ENCODE peak calls at places on chromosomes 12 and 14, in nine cellular contexts. D is prostate gland, E is GM23338, F is foreskin fibroblast, Z is transverse colon, I is sigmoid colon, Y is gastrocnemius medialis, O is H9, R is progenitor cell of endocrine pancreas. W is an unnamed sample.

GRCh38 chr12:97756066-97756701 is 293.6 kb downstream of the RMST start:
- DNase-seq in Y (no peak), R (no peak), O (no peak), I (no peak), E (no peak), D (no peak), Z (no peak), F (no peak), W (no peak)

GRCh38 chr14:56216631-56217379 is 98.6 kb downstream of the PELI2 start:
- DNase-seq in R (no peak), Y (peak), E (no peak), F (peak), O (no peak), I (no peak), Z (peak), D (no peak), W (no peak)

GRCh38 chr12:95646781-95647184 is 95.5 kb upstream of the USP44 start:
- DNase-seq in Z (no peak), O (no peak), D (no peak), Y (no peak), E (peak), R (no peak), I (no peak), F (peak), W (peak)

GRCh38 chr12:88805286-88805685 is 225.0 kb upstream of the KITLG start:
- DNase-seq in R (no peak), Y (no peak), I (no peak), Z (no peak), O (no peak), D (no peak), F (peak), E (no peak), W (no peak)

GRCh38 chr12:2282321-2282720 is 229.5 kb downstream of the CACNA1C start:
- DNase-seq in Z (no peak), O (peak), F (no peak), Y (no peak), R (no peak), I (no peak), D (no peak), E (peak), W (no peak)

GRCh38 chr12:32043928-32044549 is 62.6 kb upstream of the BICD1 start:
- DNase-seq in D (no peak), O (peak), E (peak), R (no peak), Y (no peak), F (no peak), Z (no peak), I (no peak), W (no peak)

GRCh38 chr12:69368171-69368570 is 8.6 kb downstream of the YEATS4 start:
- DNase-seq in E (no peak), Y (no peak), R (no peak), O (no peak), D (no peak), Z (no peak), I (no peak), F (no peak), W (no peak)

GRCh38 chr12:110247340-110248095 is 33.5 kb upstream of the ATP2A2 start:
- DNase-seq in I (no peak), Y (peak), E (no peak), O (no peak), Z (peak), R (no peak), D (peak), F (no peak), W (no peak)

GRCh38 chr12:117857632-117858274 is 111.0 kb downstream of the KSR2 start:
- DNase-seq in E (peak), Y (no peak), F (peak), D (no peak), I (no peak), R (peak), O (peak), Z (peak), W (peak)

GRCh38 chr12:84561362-84561761 is 351.2 kb downstream of the SLC6A15 start:
- DNase-seq in O (no peak), F (peak), Z (no peak), E (no peak), Y (no peak), I (no peak), R (no peak), D (no peak), W (no peak)

GRCh38 chr12:42483534-42483857 is 106.0 kb downstream of the PRICKLE1 start:
- DNase-seq in Z (peak), I (peak), R (peak), O (no peak), E (no peak), Y (no peak), F (peak), D (peak), W (no peak)

GRCh38 chr12:46267618-46268348 is 1.1 kb downstream of the SLC38A1 start:
- DNase-seq in O (no peak), F (peak), Y (no peak), Z (no peak), D (peak), E (no peak), I (no peak), R (no peak), W (peak)

GRCh38 chr14:71588028-71588427 is 344.2 kb upstream of the RGS6 start:
- DNase-seq in E (no peak), D (no peak), Y (no peak), O (no peak), I (no peak), Z (no peak), F (peak), R (no peak), W (peak)

GRCh38 chr14:43141636-43142191 is 1365.4 kb downstream of the FSCB start:
- DNase-seq in I (no peak), O (peak), Z (no peak), D (no peak), R (no peak), F (no peak), Y (no peak), E (no peak), W (no peak)

GRCh38 chr12:127052491-127053232 is 1214.3 kb upstream of the TMEM132C start:
- DNase-seq in Y (no peak), I (no peak), E (no peak), R (no peak), O (no peak), F (peak), D (no peak), Z (no peak), W (peak)

GRCh38 chr12:22923768-22924167 is 298.8 kb downstream of the ETNK1 start:
- DNase-seq in I (no peak), Z (no peak), R (no peak), Y (no peak), D (no peak), O (no peak), E (no peak), F (no peak), W (no peak)

GRCh38 chr12:42786400-42786799 is 196.9 kb upstream of the PRICKLE1 start:
- DNase-seq in E (no peak), D (no peak), I (no peak), O (no peak), R (no peak), Y (no peak), F (peak), Z (no peak), W (no peak)

GRCh38 chr12:10722502-10722904 is 620 bp downstream of the YBX3 start:
- DNase-seq in I (peak), F (peak), Z (peak), D (no peak), O (no peak), Y (no peak), R (peak), E (no peak), W (peak)

GRCh38 chr12:132146772-132147422 is 2.6 kb downstream of the NOC4L start:
- DNase-seq in E (no peak), F (no peak), O (no peak), I (peak), D (no peak), Z (no peak), Y (no peak), R (no peak), W (no peak)

GRCh38 chr14:49405291-49405690 is 180.9 kb downstream of the RPS29 start:
- DNase-seq in E (no peak), D (no peak), O (no peak), R (no peak), Y (no peak), F (peak), Z (no peak), I (no peak), W (peak)

GRCh38 chr12:4217091-4217490 is 56.5 kb upstream of the CCND2 start:
- DNase-seq in Y (no peak), R (peak), D (no peak), Z (no peak), O (no peak), F (no peak), I (no peak), E (no peak), W (no peak)

GRCh38 chr12:59929091-59929490 is 333.3 kb downstream of the SLC16A7 start:
- DNase-seq in F (peak), O (no peak), E (no peak), Y (no peak), I (no peak), D (no peak), R (no peak), Z (no peak), W (peak)

GRCh38 chr12:127678945-127679344 is 588.0 kb upstream of the TMEM132C start:
- DNase-seq in I (no peak), O (no peak), Z (no peak), R (no peak), F (no peak), Y (no peak), D (no peak), E (no peak), W (no peak)

GRCh38 chr12:57216014-57216891 is at the start of gene NXPH4:
- DNase-seq in Y (no peak), R (no peak), O (peak), F (peak), D (peak), I (no peak), Z (peak), E (peak), W (no peak)

GRCh38 chr12:15044461-15044860 is 71.6 kb downstream of the PDE6H start:
- DNase-seq in E (no peak), O (no peak), Y (no peak), I (no peak), D (no peak), Z (no peak), R (no peak), F (peak), W (no peak)

GRCh38 chr12:28905220-28905940 is 243.7 kb upstream of the FAR2 start:
- DNase-seq in F (peak), Z (no peak), R (no peak), I (no peak), D (no peak), O (no peak), Y (no peak), E (no peak), W (no peak)

GRCh38 chr12:45290218-45290609 is 74.3 kb downstream of the ANO6 start:
- DNase-seq in F (peak), E (no peak), D (no peak), R (no peak), O (no peak), I (no peak), Z (no peak), Y (peak), W (peak)

GRCh38 chr12:130742112-130742511 is 26.0 kb upstream of the RIMBP2 start:
- DNase-seq in Y (no peak), Z (no peak), I (no peak), R (no peak), F (no peak), O (no peak), D (no peak), E (no peak), W (no peak)

GRCh38 chr12:116863275-116863767 is 17.9 kb downstream of the HRK start:
- DNase-seq in D (no peak), Y (no peak), E (peak), I (no peak), R (no peak), Z (peak), F (peak), O (peak), W (peak)

GRCh38 chr12:64551676-64552075 is 58.6 kb upstream of the RASSF3 start:
- DNase-seq in Z (no peak), R (no peak), E (no peak), O (no peak), F (peak), Y (no peak), D (no peak), I (peak), W (no peak)

GRCh38 chr14:90517431-90517841 is 120.6 kb downstream of the CALM1 start:
- DNase-seq in I (no peak), Y (no peak), R (no peak), D (peak), Z (peak), F (no peak), O (no peak), E (no peak), W (no peak)

GRCh38 chr14:91245029-91245428 is 525 bp upstream of the GPR68 start:
- DNase-seq in R (no peak), I (no peak), O (no peak), D (no peak), Z (peak), Y (no peak), F (no peak), E (no peak), W (no peak)

GRCh38 chr14:93970589-93970966 is 5.8 kb downstream of the ASB2 start:
- DNase-seq in I (no peak), F (no peak), E (peak), Z (peak), D (no peak), R (no peak), O (no peak), Y (peak), W (no peak)

GRCh38 chr14:85191986-85192385 is 338.0 kb upstream of the FLRT2 start:
- DNase-seq in I (no peak), R (no peak), E (no peak), D (no peak), F (no peak), O (no peak), Y (no peak), Z (no peak), W (no peak)

GRCh38 chr12:56487448-56488040 is 417 bp downstream of the GLS2 start:
- DNase-seq in D (peak), I (peak), R (peak), F (peak), E (peak), O (peak), Y (no peak), Z (peak), W (no peak)

GRCh38 chr14:68771631-68772030 is 21.2 kb downstream of the ZFP36L1 start:
- DNase-seq in D (no peak), O (no peak), E (no peak), I (peak), F (no peak), Y (peak), Z (no peak), R (no peak), W (no peak)

GRCh38 chr14:100552524-100553125 is 34.6 kb downstream of the BEGAIN start:
- DNase-seq in F (no peak), E (no peak), O (no peak), R (no peak), I (no peak), Z (no peak), Y (no peak), D (no peak), W (no peak)

GRCh38 chr14:100548939-100549338 is 38.3 kb downstream of the BEGAIN start:
- DNase-seq in R (no peak), O (no peak), Z (no peak), D (no peak), Y (no peak), I (no peak), E (no peak), F (no peak), W (no peak)

GRCh38 chr14:100549834-100550625 is 37.2 kb downstream of the BEGAIN start:
- DNase-seq in D (no peak), R (no peak), Y (no peak), E (no peak), Z (no peak), I (no peak), F (no peak), O (no peak), W (no peak)

GRCh38 chr14:100548295-100548655 is 38.9 kb downstream of the BEGAIN start:
- DNase-seq in Z (no peak), D (no peak), Y (no peak), R (no peak), O (no peak), F (no peak), E (no peak), I (no peak), W (no peak)

DNA sequence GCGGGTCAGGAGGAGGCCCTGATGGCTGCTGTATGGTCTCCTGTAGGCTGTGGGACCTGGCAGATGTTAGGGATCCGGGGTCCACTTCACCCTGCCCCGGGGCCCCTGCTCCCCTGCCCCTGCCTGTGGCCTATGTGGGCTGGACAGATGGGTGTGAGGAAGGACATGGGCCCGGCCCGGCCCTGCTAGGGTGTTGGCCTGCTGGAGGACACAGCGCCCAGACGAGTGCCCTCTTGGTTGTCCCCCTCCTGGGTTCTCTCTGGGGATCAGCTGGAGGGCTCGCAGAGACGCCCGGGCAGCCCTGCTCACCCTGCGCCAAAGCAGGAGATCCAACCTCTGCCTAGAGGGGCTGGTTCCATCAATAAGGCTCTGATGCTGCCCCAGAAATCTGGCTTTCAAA is 36.2 kb downstream of the BEGAIN start:
- DNase-seq in I (no peak), R (no peak), D (no peak), O (no peak), F (no peak), Y (no peak), Z (no peak), E (no peak), W (no peak)
- TF ChIP-seq CTCF in I (no peak), R (no peak), D (no peak), O (no peak), F (no peak), Y (no peak), Z (no peak), E (no peak), W (no peak)

GRCh38 chr14:74979442-74980397 is 23.0 kb upstream of the EIF2B2 start:
- DNase-seq in E (peak), F (peak), R (no peak), I (no peak), O (peak), D (peak), Y (peak), Z (no peak), W (peak)
- TF ChIP-seq CTCF in E (no peak), F (peak), R (no peak), I (no peak), O (peak), D (no peak), Y (no peak), Z (no peak), W (peak)

GRCh38 chr12:18629916-18630315 is 107.9 kb downstream of the PLCZ1 start:
- DNase-seq in I (no peak), F (no peak), D (no peak), Y (no peak), R (no peak), O (no peak), Z (no peak), E (no peak), W (no peak)

GRCh38 chr12:18632848-18633247 is 105.0 kb downstream of the PLCZ1 start:
- DNase-seq in R (no peak), E (no peak), F (no peak), Z (no peak), I (no peak), Y (no peak), O (no peak), D (no peak), W (no peak)

GRCh38 chr12:18634382-18634781 is 103.4 kb downstream of the PLCZ1 start:
- DNase-seq in Y (no peak), F (no peak), Z (no peak), I (no peak), D (no peak), R (no peak), O (no peak), E (no peak), W (no peak)

GRCh38 chr12:18631339-18631738 is 106.5 kb downstream of the PLCZ1 start:
- DNase-seq in I (no peak), Z (no peak), O (no peak), D (no peak), E (no peak), R (no peak), F (no peak), Y (no peak), W (no peak)

GRCh38 chr12:18629445-18629844 is 108.4 kb downstream of the PLCZ1 start:
- DNase-seq in Z (no peak), O (no peak), E (no peak), D (no peak), F (no peak), R (no peak), Y (no peak), I (no peak), W (no peak)
- TF ChIP-seq CTCF in Z (no peak), O (no peak), E (no peak), D (no peak), F (no peak), R (no peak), Y (no peak), I (no peak), W (no peak)

DNA sequence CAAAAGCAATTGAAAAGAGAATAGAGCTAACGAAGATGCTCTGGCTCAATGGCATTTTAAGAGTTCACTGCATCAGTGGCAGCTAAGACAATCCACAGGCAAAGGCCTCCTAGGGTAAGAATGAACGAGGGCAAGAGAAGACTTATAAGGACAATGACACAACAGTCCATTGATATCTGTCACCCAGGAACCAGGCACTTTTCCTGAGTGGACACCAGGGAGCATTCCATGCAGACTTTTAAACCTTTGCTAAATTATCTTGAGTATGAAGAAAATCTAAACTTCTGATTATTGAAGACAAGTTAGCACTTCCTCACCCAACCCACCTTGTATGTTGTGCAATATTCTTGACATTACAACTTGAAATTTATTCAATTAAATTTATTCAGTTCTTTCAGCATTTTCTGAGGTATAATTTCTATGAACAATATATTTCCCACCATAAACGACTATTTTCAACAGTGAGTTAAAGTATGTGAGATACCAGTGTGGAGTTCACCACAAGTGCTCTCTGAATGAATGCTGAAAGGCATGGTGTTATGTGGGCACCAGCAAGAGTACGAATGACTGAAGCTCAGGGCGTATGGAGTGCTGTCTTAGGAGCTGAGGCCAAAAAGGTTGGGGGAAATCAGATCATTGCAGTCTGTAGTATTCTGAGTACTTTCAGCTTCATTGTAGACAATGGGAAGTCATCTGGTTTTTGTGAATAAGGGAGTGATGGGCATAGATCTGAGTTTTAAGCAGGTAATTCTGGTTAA is 124.3 kb upstream of the LMNTD1 start:
- DNase-seq in F (peak), R (no peak), D (no peak), O (no peak), Z (no peak), I (no peak), E (no peak), Y (no peak), W (no peak)
- TF ChIP-seq CTCF in F (no peak), R (no peak), D (no peak), O (no peak), Z (peak), I (no peak), E (no peak), Y (no peak), W (no peak)

DNA sequence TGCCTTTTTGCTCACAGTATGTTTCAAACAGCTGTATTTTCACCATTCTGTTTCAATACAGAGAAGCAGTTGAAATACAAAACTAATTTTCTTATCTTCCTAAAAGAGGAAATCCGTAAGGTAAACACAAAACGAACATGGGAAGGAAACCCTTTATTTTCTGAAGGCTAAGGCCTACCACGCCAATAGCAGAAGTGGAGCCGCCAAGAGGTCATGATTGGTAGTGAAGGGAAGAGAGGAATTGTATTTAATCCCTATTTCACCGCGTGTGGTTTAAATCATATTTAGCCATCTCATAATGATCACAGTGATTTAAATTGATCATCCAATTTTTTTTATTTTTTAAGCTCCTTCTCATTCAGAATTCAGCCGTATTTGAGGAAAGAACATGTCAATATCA is 398.2 kb downstream of the PRKD1 start:
- DNase-seq in Z (no peak), R (no peak), Y (no peak), E (peak), O (no peak), I (no peak), D (no peak), F (peak), W (no peak)
- TF ChIP-seq CTCF in Z (peak), R (peak), Y (no peak), E (peak), O (peak), I (no peak), D (no peak), F (peak), W (peak)

GRCh38 chr14:51653096-51653814 is 1.5 kb downstream of the FRMD6 start:
- DNase-seq in R (no peak), Z (no peak), D (no peak), E (peak), Y (no peak), F (peak), I (no peak), O (no peak), W (peak)
- TF ChIP-seq CTCF in R (peak), Z (no peak), D (peak), E (peak), Y (peak), F (peak), I (no peak), O (no peak), W (peak)

W was measured in HFFc6.